ENCODE peak calls at places on chromosomes 2 and 18, in four cellular contexts. K, X, F and J are unnamed samples.

GRCh38 chr18:3442894-3443293 is 7.1 kb upstream of the TGIF1 start:
- DNase-seq in X (no peak), F (no peak), K (no peak), J (no peak)

GRCh38 chr2:63049291-63050185 is 1.1 kb upstream of the OTX1 start:
- DNase-seq in X (peak), K (peak), F (peak), J (no peak)

GRCh38 chr2:57448816-57449215 is 597.8 kb upstream of the VRK2 start:
- DNase-seq in F (no peak), X (no peak), K (no peak), J (no peak)

GRCh38 chr2:237482485-237482884 is 4.6 kb upstream of the MLPH start:
- DNase-seq in K (no peak), F (peak), X (no peak), J (peak)

GRCh38 chr2:188570365-188570764 is 278.7 kb downstream of the GULP1 start:
- DNase-seq in X (no peak), F (no peak), K (no peak), J (no peak)

GRCh38 chr2:111178730-111179405 is 58.2 kb downstream of the BCL2L11 start:
- DNase-seq in K (no peak), F (peak), X (no peak), J (peak)

GRCh38 chr18:67217551-67218166 is 298.9 kb downstream of the DSEL start:
- DNase-seq in F (peak), K (peak), X (peak), J (peak)

GRCh38 chr2:86791574-86791973 is 861 bp upstream of the CD8A start:
- DNase-seq in F (no peak), X (no peak), K (peak), J (no peak)

GRCh38 chr2:20593072-20594034 is 57.5 kb downstream of the HS1BP3 start:
- DNase-seq in X (no peak), F (peak), K (peak), J (peak)

GRCh38 chr18:8359481-8359880 is 249.8 kb upstream of the RAB12 start:
- DNase-seq in K (no peak), F (no peak), X (no peak), J (no peak)

GRCh38 chr2:178530625-178531142 is 50.4 kb downstream of the PLEKHA3 start:
- DNase-seq in K (no peak), F (peak), X (no peak), J (peak)

GRCh38 chr2:38690499-38691420 is 24.8 kb downstream of the GALM start:
- DNase-seq in K (no peak), F (peak), X (no peak), J (peak)

GRCh38 chr2:38146917-38147307 is 71.0 kb upstream of the CYP1B1 start:
- DNase-seq in F (peak), X (no peak), K (no peak), J (peak)

GRCh38 chr2:160205511-160205910 is 5.4 kb upstream of the ITGB6 start:
- DNase-seq in K (no peak), X (no peak), F (peak), J (peak)

GRCh38 chr2:170155723-170156253 is 22.2 kb upstream of the MYO3B start:
- DNase-seq in X (no peak), K (no peak), F (no peak), J (no peak)

GRCh38 chr2:120661551-120661950 is 74.1 kb upstream of the GLI2 start:
- DNase-seq in X (no peak), F (no peak), K (peak), J (no peak)

GRCh38 chr18:62634471-62634870 is 80.9 kb upstream of the PHLPP1 start:
- DNase-seq in X (no peak), F (peak), K (no peak), J (peak)

GRCh38 chr18:49901862-49902340 is 88.6 kb upstream of the ACAA2 start:
- DNase-seq in K (no peak), F (no peak), X (no peak), J (no peak)

GRCh38 chr18:49894827-49895226 is 81.5 kb upstream of the ACAA2 start:
- DNase-seq in X (no peak), F (no peak), K (no peak), J (no peak)

GRCh38 chr18:49904871-49905555 is 91.7 kb upstream of the ACAA2 start:
- DNase-seq in X (no peak), F (no peak), K (no peak), J (no peak)

GRCh38 chr18:49898421-49898820 is 85.1 kb upstream of the ACAA2 start:
- DNase-seq in F (peak), X (peak), K (peak), J (peak)

DNA sequence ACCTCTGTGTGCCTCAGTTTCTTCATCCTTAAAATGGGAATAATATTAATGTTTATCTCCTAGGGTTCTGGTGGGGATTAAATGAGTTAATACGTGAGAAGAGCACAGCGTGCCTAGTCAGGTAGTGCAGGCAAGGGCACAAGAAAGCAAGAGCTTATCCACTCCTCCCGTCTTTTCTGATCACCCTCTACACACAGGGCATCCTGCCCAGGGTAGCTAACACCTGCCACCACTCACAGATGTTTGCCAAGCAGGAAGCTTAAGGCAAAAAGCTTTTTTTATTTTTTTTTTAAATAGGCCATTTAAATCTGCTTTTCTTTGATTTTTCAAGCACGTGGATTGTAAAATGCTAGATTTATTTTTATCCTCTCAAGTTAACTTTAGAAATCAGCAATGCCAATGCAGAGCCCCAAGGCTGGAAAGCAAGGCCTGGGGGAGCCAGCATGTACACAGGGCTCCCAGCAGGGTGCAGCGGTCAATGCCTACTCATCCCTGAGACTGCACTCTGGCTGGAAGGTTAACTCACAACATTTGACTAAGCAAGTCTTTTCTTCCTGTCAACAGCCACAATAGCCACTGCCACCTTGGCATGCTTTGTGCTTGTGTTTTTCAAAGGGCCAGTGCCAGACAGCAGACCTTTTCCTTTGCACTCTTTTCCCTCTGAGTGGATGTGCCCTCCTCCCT is 86.5 kb upstream of the ACAA2 start:
- DNase-seq in X (peak), F (no peak), K (no peak), J (no peak)
- TF ChIP-seq CTCF in X (no peak), F (no peak), K (no peak), J (peak)

GRCh38 chr2:44768438-44769236 is 172.9 kb upstream of the SIX3 start:
- DNase-seq in K (peak), X (peak), F (no peak), J (no peak)

GRCh38 chr2:44769349-44770005 is 172.0 kb upstream of the SIX3 start:
- DNase-seq in X (no peak), F (no peak), K (no peak), J (no peak)

GRCh38 chr2:44771510-44771909 is 170.0 kb upstream of the SIX3 start:
- DNase-seq in F (no peak), X (no peak), K (no peak), J (no peak)

GRCh38 chr2:44772131-44772530 is 169.4 kb upstream of the SIX3 start:
- DNase-seq in K (no peak), F (no peak), X (no peak), J (no peak)

DNA sequence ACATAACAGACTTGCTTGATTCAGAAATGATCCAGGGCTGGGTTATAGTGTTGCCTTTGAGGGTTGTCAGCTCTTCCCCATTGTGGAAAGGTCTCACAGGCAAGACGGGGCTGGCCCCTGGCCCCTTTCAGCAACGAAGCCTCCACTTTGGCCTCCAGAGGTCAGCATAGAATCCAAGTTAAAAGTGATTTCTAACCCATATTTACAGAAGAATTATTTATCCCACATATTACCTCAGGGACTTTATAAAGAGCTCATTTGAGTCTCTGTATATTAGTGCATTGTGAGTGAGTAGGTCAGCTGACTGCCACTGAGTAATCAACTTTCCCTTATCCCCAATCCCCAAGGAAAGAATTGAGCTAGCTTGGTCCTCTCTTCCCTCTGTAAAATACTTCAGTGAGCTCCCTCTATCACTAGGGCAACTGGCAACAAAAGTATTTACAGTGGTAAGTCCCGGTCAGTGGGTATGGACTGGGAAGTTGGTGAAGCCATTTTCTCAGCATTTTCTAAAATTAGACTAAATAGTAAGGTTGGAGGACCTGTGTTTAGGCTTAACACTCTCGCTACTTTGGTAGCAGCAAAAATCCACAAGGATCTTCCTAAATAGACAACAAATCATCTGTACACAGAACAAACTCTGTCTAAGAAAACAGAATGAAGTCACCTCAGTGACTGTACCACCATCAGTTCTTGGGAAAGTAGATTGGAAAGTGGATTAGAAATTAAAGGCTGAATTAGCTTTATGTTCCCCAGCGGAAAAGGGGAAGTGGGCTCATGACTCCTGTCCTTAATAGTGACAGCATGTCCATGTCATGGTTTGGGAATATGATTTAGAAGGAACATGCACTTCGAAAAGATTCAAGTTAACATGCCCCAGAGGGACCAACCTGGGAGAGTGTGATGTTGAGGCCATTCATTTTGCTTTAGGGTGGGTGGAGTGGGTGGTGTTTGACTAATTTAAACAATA is 171.0 kb upstream of the SIX3 start:
- DNase-seq in X (peak), F (no peak), K (peak), J (no peak)
- TF ChIP-seq CTCF in X (no peak), F (peak), K (no peak), J (no peak)

DNA sequence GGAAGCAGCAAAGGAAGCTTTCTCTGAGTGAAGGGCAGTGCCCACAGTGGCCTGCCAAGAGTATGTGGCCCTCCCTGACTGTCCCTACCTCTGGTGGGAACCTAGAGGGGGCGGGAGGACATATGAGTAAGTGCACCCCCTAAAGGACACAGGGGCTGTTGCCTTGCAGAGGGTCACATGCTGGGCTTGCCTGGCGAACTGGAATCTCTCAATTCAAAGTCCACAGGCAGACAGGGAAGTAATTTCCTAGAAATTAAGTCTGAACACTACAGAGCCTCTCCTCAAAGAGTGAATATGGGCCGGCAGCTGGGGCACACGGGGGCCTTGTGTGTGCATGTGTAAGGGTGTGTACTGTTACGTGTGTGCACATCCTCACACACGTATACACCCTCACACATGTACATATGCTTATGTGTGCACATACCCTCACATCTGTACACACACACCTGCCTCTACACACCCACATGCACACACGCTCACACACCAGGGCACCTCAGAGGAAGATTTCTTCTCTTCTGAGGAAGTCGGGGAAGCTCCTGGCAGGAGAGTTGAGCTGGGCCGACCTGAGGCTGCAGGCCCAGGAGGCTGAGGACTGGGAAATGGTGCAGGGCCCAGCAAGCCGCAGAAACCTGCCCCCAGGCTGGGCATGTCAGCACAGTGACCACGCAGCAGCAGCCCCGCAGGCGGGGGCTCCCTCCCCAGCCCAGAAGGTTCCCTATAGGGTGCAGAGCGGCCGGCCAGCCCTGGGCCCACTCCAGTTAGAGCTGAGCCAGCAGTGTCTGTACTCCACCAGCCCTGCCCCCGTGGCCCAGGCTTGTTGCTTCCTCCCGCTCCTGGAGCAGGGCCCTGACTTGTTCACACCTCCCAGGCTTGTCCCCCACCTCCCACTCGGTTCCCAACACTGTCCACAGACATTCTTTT is 77.4 kb upstream of the TAF1B start:
- DNase-seq in F (no peak), K (no peak), X (no peak), J (no peak)
- TF ChIP-seq CTCF in F (no peak), K (no peak), X (no peak), J (no peak)

GRCh38 chr2:11680901-11681721 is 11.1 kb upstream of the NTSR2 start:
- DNase-seq in X (no peak), F (no peak), K (no peak), J (no peak)

GRCh38 chr2:11679016-11679415 is 9.0 kb upstream of the NTSR2 start:
- DNase-seq in X (no peak), K (no peak), F (no peak), J (no peak)

GRCh38 chr2:11681722-11682589 is 12.0 kb upstream of the NTSR2 start:
- DNase-seq in F (no peak), X (peak), K (peak), J (peak)

GRCh38 chr2:11679491-11680130 is 9.6 kb upstream of the NTSR2 start:
- DNase-seq in X (no peak), K (no peak), F (no peak), J (no peak)

DNA sequence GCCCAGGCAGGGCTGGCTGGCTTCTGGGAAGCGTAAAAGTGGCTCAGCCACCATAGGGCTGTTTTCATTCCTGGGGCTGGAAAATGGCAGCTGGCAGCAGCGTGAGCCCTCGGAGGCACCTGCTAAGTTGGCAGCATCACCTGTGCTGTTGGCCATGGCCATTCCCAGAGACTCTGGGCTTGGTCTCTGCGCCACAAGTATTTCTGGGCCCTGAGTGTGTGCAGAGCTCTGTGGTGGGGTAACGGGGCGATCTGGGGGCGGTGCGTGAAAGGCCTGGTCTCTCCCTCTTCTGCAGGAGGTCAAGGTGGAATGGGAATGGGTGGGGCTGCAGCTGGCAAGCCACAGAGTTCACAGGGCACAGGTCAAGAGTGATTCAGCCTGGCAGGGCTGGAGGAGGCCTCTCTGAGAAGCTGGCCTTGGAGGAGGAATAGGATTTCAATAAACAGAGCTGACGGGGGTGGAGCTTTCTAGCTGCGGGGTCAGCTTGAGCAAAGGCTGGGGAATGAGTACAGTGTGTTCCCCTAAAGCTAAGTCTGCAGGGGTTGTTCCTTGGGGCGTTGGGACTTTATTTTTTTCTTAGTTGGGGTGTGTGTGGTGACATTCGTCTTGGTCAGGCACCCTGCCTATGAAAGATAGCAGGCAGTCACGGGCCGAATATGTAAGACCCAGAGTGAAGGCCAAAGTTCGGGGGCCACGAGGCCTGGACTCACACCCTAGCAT is 10.3 kb upstream of the NTSR2 start:
- DNase-seq in X (no peak), K (peak), F (peak), J (peak)
- TF ChIP-seq CTCF in X (no peak), K (no peak), F (no peak), J (no peak)

GRCh38 chr2:16250466-16250865 is 310.1 kb downstream of the MYCN start:
- DNase-seq in F (no peak), K (no peak), X (no peak), J (no peak)

GRCh38 chr2:16252891-16253290 is 312.5 kb downstream of the MYCN start:
- DNase-seq in X (no peak), K (no peak), F (no peak), J (no peak)

GRCh38 chr2:16250886-16251285 is 310.5 kb downstream of the MYCN start:
- DNase-seq in K (no peak), X (no peak), F (no peak), J (peak)

GRCh38 chr2:16252251-16252650 is 311.9 kb downstream of the MYCN start:
- DNase-seq in X (no peak), K (no peak), F (no peak), J (no peak)

DNA sequence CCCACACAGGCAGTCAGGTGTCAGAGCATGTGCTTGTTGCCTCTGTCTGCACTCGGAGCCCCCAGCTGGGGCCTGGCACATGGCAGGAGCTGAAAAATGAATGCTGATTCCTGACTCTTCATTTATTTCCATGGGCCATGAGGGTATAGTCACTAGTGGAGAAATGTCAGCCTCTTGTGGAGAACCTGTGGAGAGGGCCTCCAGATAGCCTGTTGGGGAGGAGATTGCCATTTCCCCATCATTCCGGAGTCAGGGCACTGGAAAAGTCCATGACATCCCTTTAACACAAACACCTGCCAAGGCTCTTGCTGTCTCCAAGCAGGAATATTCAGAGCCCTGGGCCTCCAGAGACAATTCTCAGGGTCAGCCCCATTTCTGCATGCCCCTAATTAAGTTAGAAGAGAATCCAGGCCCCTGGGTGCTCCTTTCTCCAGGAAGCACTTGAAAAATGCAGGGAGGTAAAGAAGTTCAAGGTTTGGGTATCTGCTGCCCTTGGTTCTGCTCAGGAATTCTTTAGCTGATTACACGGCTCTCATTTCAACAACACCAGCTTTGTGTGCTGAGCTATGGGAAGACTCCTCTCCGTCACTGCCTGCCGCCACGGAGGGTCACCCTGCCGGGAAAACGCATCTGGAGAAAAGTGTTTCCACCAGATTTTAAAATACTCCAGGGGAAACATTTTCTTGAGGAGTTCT is 311.3 kb downstream of the MYCN start:
- DNase-seq in K (no peak), X (no peak), F (no peak), J (no peak)
- TF ChIP-seq CTCF in K (no peak), X (no peak), F (no peak), J (no peak)